ENCODE peak calls at places on chromosomes 2 and 18, in four cellular contexts. S, L, R and Q are unnamed samples.

GRCh38 chr2:190722061-190722759 is 73.3 kb downstream of the NAB1 start:
- DNase-seq in S (no peak), L (no peak), R (no peak), Q (no peak)

GRCh38 chr2:239790313-239790712 is 234.8 kb downstream of the NDUFA10 start:
- DNase-seq in S (no peak), L (no peak), R (peak), Q (peak)

GRCh38 chr2:88658318-88658717 is 31.1 kb upstream of the EIF2AK3 start:
- DNase-seq in S (no peak), L (no peak), R (no peak), Q (no peak)

GRCh38 chr2:200258881-200259576 is 47.5 kb upstream of the SPATS2L start:
- DNase-seq in S (no peak), L (no peak), R (no peak), Q (no peak)

GRCh38 chr2:55875434-55876135 is 48.0 kb downstream of the EFEMP1 start:
- DNase-seq in S (no peak), L (no peak), R (no peak), Q (no peak)

GRCh38 chr2:98551316-98551715 is 57.0 kb downstream of the COA5 start:
- DNase-seq in S (no peak), L (no peak), R (peak), Q (no peak)

GRCh38 chr2:153971914-153972313 is 100.2 kb downstream of the GALNT13 start:
- DNase-seq in S (peak), L (no peak), R (no peak), Q (no peak)

GRCh38 chr2:204900910-204901309 is 355.6 kb downstream of the PARD3B start:
- DNase-seq in S (no peak), L (no peak), R (no peak), Q (no peak)

GRCh38 chr2:108640731-108641130 is 78.6 kb upstream of the RANBP2 start:
- DNase-seq in S (no peak), L (no peak), R (no peak), Q (no peak)

GRCh38 chr18:37754141-37754540 is 188.5 kb upstream of the CELF4 start:
- DNase-seq in S (no peak), L (no peak), R (no peak), Q (no peak)

GRCh38 chr2:88737385-88737784 is 45.9 kb downstream of the RPIA start:
- DNase-seq in S (no peak), L (peak), R (no peak), Q (no peak)

GRCh38 chr18:9029131-9029530 is 73.4 kb upstream of the NDUFV2 start:
- DNase-seq in S (no peak), L (no peak), R (no peak), Q (no peak)

GRCh38 chr18:7568426-7568825 is 1.3 kb downstream of the PTPRM start:
- DNase-seq in S (peak), L (peak), R (no peak), Q (peak)

GRCh38 chr2:197786010-197786877 is 1.1 kb upstream of the BOLL start:
- DNase-seq in S (peak), L (no peak), R (peak), Q (peak)

GRCh38 chr18:58996131-58996632 is 131.5 kb downstream of the ZNF532 start:
- DNase-seq in S (no peak), L (no peak), R (no peak), Q (no peak)

GRCh38 chr18:7902399-7902839 is 335.3 kb downstream of the PTPRM start:
- DNase-seq in S (peak), L (no peak), R (no peak), Q (no peak)

GRCh38 chr2:215403441-215404356 is 32.2 kb downstream of the FN1 start:
- DNase-seq in S (no peak), L (no peak), R (no peak), Q (no peak)

GRCh38 chr2:181430406-181431199 is 26.6 kb upstream of the ITGA4 start:
- DNase-seq in S (no peak), L (peak), R (no peak), Q (no peak)

GRCh38 chr18:48834421-48835011 is 116.2 kb downstream of the SMAD7 start:
- DNase-seq in S (no peak), L (peak), R (peak), Q (peak)

GRCh38 chr2:101002562-101003277 is 631 bp downstream of the RPL31 start:
- DNase-seq in S (no peak), L (peak), R (no peak), Q (no peak)

GRCh38 chr2:23745068-23745725 is 181.7 kb downstream of the ATAD2B start:
- DNase-seq in S (no peak), L (no peak), R (no peak), Q (no peak)

GRCh38 chr18:49100226-49100968 is 149.6 kb upstream of the SMAD7 start:
- DNase-seq in S (no peak), L (no peak), R (no peak), Q (no peak)

GRCh38 chr2:181923123-181923522 is 31.6 kb downstream of the ITPRID2 start:
- DNase-seq in S (no peak), L (no peak), R (no peak), Q (no peak)

GRCh38 chr2:52862801-52863200 is 904.8 kb upstream of the CHAC2 start:
- DNase-seq in S (no peak), L (no peak), R (no peak), Q (no peak)

GRCh38 chr2:200781626-200782025 is 30.1 kb upstream of the BZW1 start:
- DNase-seq in S (no peak), L (no peak), R (no peak), Q (no peak)

GRCh38 chr2:240322231-240322955 is 113.1 kb upstream of the GPC1 start:
- DNase-seq in S (peak), L (no peak), R (no peak), Q (no peak)

GRCh38 chr2:37323770-37324535 is 680 bp downstream of the PRKD3 start:
- DNase-seq in S (peak), L (peak), R (peak), Q (no peak)

GRCh38 chr2:53826587-53827397 is 33.0 kb downstream of the GPR75 start:
- DNase-seq in S (no peak), L (no peak), R (no peak), Q (no peak)